ENCODE peak calls at places on chromosomes 5 and 9, in seven cellular contexts. One of them, this sample, is unnamed.

GRCh38 chr9:32378993-32379729 is 5.3 kb upstream of the ACO1 start:
- DNase-seq in fibroblast of gingiva: peak; percentile 68
- DNase-seq in HS-27A: peak; percentile 35
- DNase-seq in CD8-positive, alpha-beta memory T cell: peak; percentile 19
- DNase-seq in naive B cell: peak; percentile 66
- DNase-seq in midbrain: peak; percentile 74
- DNase-seq in uterus: peak; percentile 51
- DNase-seq in this sample: peak; percentile 88

GRCh38 chr9:120580591-120580896 is 577 bp upstream of the CDK5RAP2 start:
- DNase-seq in uterus: no peak
- DNase-seq in CD8-positive, alpha-beta memory T cell: no peak
- DNase-seq in naive B cell: no peak
- DNase-seq in fibroblast of gingiva: no peak
- DNase-seq in midbrain: no peak
- DNase-seq in HS-27A: no peak
- DNase-seq in this sample: no peak

GRCh38 chr9:89095755-89096154 is 82.9 kb downstream of the SHC3 start:
- DNase-seq in naive B cell: no peak
- DNase-seq in CD8-positive, alpha-beta memory T cell: no peak
- DNase-seq in HS-27A: no peak
- DNase-seq in fibroblast of gingiva: peak; percentile 33
- DNase-seq in uterus: no peak
- DNase-seq in midbrain: no peak
- DNase-seq in this sample: no peak

GRCh38 chr9:135536166-135536565 is 9.8 kb upstream of the OBP2A start:
- DNase-seq in uterus: no peak
- DNase-seq in fibroblast of gingiva: peak; percentile 35
- DNase-seq in midbrain: no peak
- DNase-seq in naive B cell: no peak
- DNase-seq in CD8-positive, alpha-beta memory T cell: no peak
- DNase-seq in HS-27A: no peak
- DNase-seq in this sample: no peak

GRCh38 chr5:80957031-80957761 is 3.0 kb upstream of the RASGRF2 start:
- DNase-seq in midbrain: no peak
- DNase-seq in HS-27A: no peak
- DNase-seq in CD8-positive, alpha-beta memory T cell: no peak
- DNase-seq in fibroblast of gingiva: no peak
- DNase-seq in uterus: no peak
- DNase-seq in naive B cell: no peak
- DNase-seq in this sample: no peak

GRCh38 chr5:74094096-74094778 is 468.2 kb downstream of the ARHGEF28 start:
- DNase-seq in midbrain: no peak
- DNase-seq in fibroblast of gingiva: peak; percentile 13
- DNase-seq in naive B cell: no peak
- DNase-seq in uterus: no peak
- DNase-seq in HS-27A: no peak
- DNase-seq in CD8-positive, alpha-beta memory T cell: no peak
- DNase-seq in this sample: no peak

GRCh38 chr9:6911901-6912650 is 154.3 kb downstream of the KDM4C start:
- DNase-seq in CD8-positive, alpha-beta memory T cell: no peak
- DNase-seq in HS-27A: no peak
- DNase-seq in fibroblast of gingiva: no peak
- DNase-seq in uterus: no peak
- DNase-seq in naive B cell: no peak
- DNase-seq in midbrain: peak; percentile 39
- DNase-seq in this sample: no peak

GRCh38 chr5:41432481-41433253 is 77.7 kb downstream of the PLCXD3 start:
- DNase-seq in HS-27A: no peak
- DNase-seq in fibroblast of gingiva: no peak
- DNase-seq in naive B cell: no peak
- DNase-seq in uterus: no peak
- DNase-seq in midbrain: no peak
- DNase-seq in CD8-positive, alpha-beta memory T cell: no peak
- DNase-seq in this sample: no peak

GRCh38 chr5:166074839-166075481 is 2216.5 kb upstream of the WWC1 start:
- DNase-seq in fibroblast of gingiva: no peak
- DNase-seq in naive B cell: no peak
- DNase-seq in CD8-positive, alpha-beta memory T cell: no peak
- DNase-seq in midbrain: no peak
- DNase-seq in uterus: no peak
- DNase-seq in HS-27A: no peak
- DNase-seq in this sample: no peak

GRCh38 chr5:170226661-170227060 is 6.1 kb upstream of the C5orf58 start:
- DNase-seq in midbrain: no peak
- DNase-seq in CD8-positive, alpha-beta memory T cell: no peak
- DNase-seq in uterus: peak; percentile 36
- DNase-seq in HS-27A: no peak
- DNase-seq in naive B cell: no peak
- DNase-seq in fibroblast of gingiva: no peak
- DNase-seq in this sample: no peak

GRCh38 chr9:87662808-87663528 is 63.0 kb upstream of the CTSL start:
- DNase-seq in uterus: peak; percentile 71
- DNase-seq in CD8-positive, alpha-beta memory T cell: no peak
- DNase-seq in naive B cell: no peak
- DNase-seq in fibroblast of gingiva: peak; percentile 44
- DNase-seq in midbrain: peak; percentile 51
- DNase-seq in HS-27A: peak; percentile 79
- DNase-seq in this sample: peak; percentile 72

GRCh38 chr5:88049156-88049555 is 219.5 kb downstream of the TMEM161B start:
- DNase-seq in uterus: no peak
- DNase-seq in fibroblast of gingiva: no peak
- DNase-seq in midbrain: peak; percentile 4
- DNase-seq in CD8-positive, alpha-beta memory T cell: no peak
- DNase-seq in HS-27A: no peak
- DNase-seq in naive B cell: no peak
- DNase-seq in this sample: no peak

GRCh38 chr9:120555884-120556283 is 24.1 kb downstream of the CDK5RAP2 start:
- DNase-seq in HS-27A: no peak
- DNase-seq in fibroblast of gingiva: no peak
- DNase-seq in CD8-positive, alpha-beta memory T cell: no peak
- DNase-seq in naive B cell: peak; percentile 14
- DNase-seq in midbrain: no peak
- DNase-seq in uterus: no peak
- DNase-seq in this sample: no peak

GRCh38 chr9:71697882-71698281 is 70.4 kb downstream of the CEMIP2 start:
- DNase-seq in HS-27A: no peak
- DNase-seq in fibroblast of gingiva: no peak
- DNase-seq in CD8-positive, alpha-beta memory T cell: no peak
- DNase-seq in midbrain: no peak
- DNase-seq in uterus: no peak
- DNase-seq in naive B cell: no peak
- DNase-seq in this sample: no peak

This sample was measured in ELR.